ENCODE peak calls at places on chromosomes 13 and 19, in nine cellular contexts. T, X, C, R, A, F, M, V and Q are unnamed samples.
A peak's percentile ranks its signal among the peaks of the same experiment; 100 is the strongest.

GRCh38 chr13:76720416-76720815 is 165.8 kb downstream of the KCTD12 start:
- DNase-seq in R (no peak), T (no peak), F (no peak), V (no peak), M (no peak), X (no peak), A (no peak), C (no peak), Q (no peak)

GRCh38 chr13:49833402-49833801 is 40.9 kb upstream of the KPNA3 start:
- DNase-seq in M (no peak), C (no peak), F (no peak), V (no peak), R (no peak), T (no peak), X (no peak), A (no peak), Q (no peak)

GRCh38 chr13:32125221-32125621 is 93.6 kb downstream of the FRY start:
- DNase-seq in C (peak; percentile 26), M (no peak), A (no peak), F (no peak), V (no peak), X (no peak), R (no peak), T (peak; percentile 39), Q (no peak)

GRCh38 chr13:52399708-52400107 is 6.3 kb downstream of the THSD1 start:
- DNase-seq in X (no peak), T (no peak), F (peak; percentile 58), M (no peak), C (peak; percentile 41), V (no peak), R (no peak), A (no peak), Q (no peak)

GRCh38 chr13:66926851-66927524 is 303.1 kb downstream of the PCDH9 start:
- DNase-seq in T (no peak), C (peak; percentile 37), R (no peak), F (no peak), X (no peak), A (no peak), M (no peak), V (no peak), Q (no peak)

GRCh38 chr13:110023729-110024645 is 237.6 kb upstream of the IRS2 start:
- DNase-seq in M (peak; percentile 56), R (peak; percentile 45), F (no peak), T (peak; percentile 35), V (no peak), A (no peak), C (peak; percentile 68), X (peak; percentile 61), Q (peak; percentile 35)

GRCh38 chr19:54696766-54697165 is 27.5 kb upstream of the KIR3DL3 start:
- DNase-seq in M (no peak), T (no peak), C (no peak), R (no peak), A (no peak), X (no peak), V (no peak), F (no peak), Q (no peak)

GRCh38 chr13:74573654-74574053 is 439.4 kb upstream of the KLF12 start:
- DNase-seq in X (no peak), V (no peak), A (no peak), C (no peak), R (peak; percentile 14), T (no peak), F (peak; percentile 72), M (no peak), Q (peak; percentile 28)

GRCh38 chr13:99310382-99311031 is 3.3 kb upstream of the GPR183 start:
- DNase-seq in T (no peak), C (peak; percentile 93), R (no peak), X (no peak), F (no peak), M (no peak), V (no peak), A (no peak), Q (no peak)

GRCh38 chr13:29545988-29546387 is 49.5 kb downstream of the SLC7A1 start:
- DNase-seq in A (no peak), R (no peak), X (no peak), M (no peak), F (no peak), V (no peak), C (no peak), T (no peak), Q (no peak)

GRCh38 chr13:85377783-85378182 is 421.4 kb downstream of the SLITRK6 start:
- DNase-seq in M (no peak), V (no peak), R (no peak), A (no peak), C (no peak), F (no peak), T (no peak), X (no peak), Q (no peak)

GRCh38 chr19:23525265-23525862 is 130.1 kb upstream of the ZNF91 start:
- DNase-seq in M (no peak), V (no peak), A (no peak), X (no peak), T (no peak), C (no peak), R (no peak), F (no peak), Q (no peak)
- H3K9me3 ChIP-seq in M (no peaks in the 10 kb centered on the region), V (no peaks in the 10 kb centered on the region), A (peaks cover 33% of the 10 kb centered on the region), X (no peaks in the 10 kb centered on the region), T (no peaks in the 10 kb centered on the region), C (peaks cover 18% of the 10 kb centered on the region), R (peaks cover 19% of the 10 kb centered on the region), F (no peaks in the 10 kb centered on the region), Q (peaks cover 3% of the 10 kb centered on the region)

GRCh38 chr19:1039646-1040475 is at the start of gene ABCA7:
- DNase-seq in C (peak; percentile 96), V (peak; percentile 100), X (peak; percentile 99), M (peak; percentile 100), R (peak; percentile 99), A (peak; percentile 96), T (peak; percentile 97), F (peak; percentile 99), Q (peak; percentile 99)

GRCh38 chr19:1042689-1043511 is 3.0 kb downstream of the ABCA7 start:
- DNase-seq in R (no peak), F (no peak), A (no peak), T (no peak), X (peak; percentile 64), M (no peak), C (no peak), V (no peak), Q (no peak)

GRCh38 chr19:1041272-1041834 is 1.4 kb downstream of the ABCA7 start:
- DNase-seq in T (no peak), X (no peak), A (no peak), F (no peak), V (no peak), R (no peak), M (no peak), C (no peak), Q (no peak)

GRCh38 chr19:1040476-1041271 is 767 bp downstream of the ABCA7 start:
- DNase-seq in T (peak; percentile 74), A (peak; percentile 88), M (peak; percentile 89), C (peak; percentile 93), F (peak; percentile 98), V (peak; percentile 92), X (peak; percentile 95), R (peak; percentile 92), Q (peak; percentile 96)

GRCh38 chr19:1041835-1042685 is 2.2 kb downstream of the ABCA7 start:
- DNase-seq in M (peak; percentile 94), R (no peak), C (no peak), F (no peak), X (peak; percentile 88), V (no peak), A (no peak), T (no peak), Q (no peak)
- H3K27ac ChIP-seq in M (peak overlapping the region; percentile 60), R (no peak overlapping the region), C (no peak overlapping the region), F (no peak overlapping the region), X (peak overlapping the region; percentile 82), V (peak overlapping the region; percentile 31), A (no peak overlapping the region), T (no peak overlapping the region), Q (no peak overlapping the region)

GRCh38 chr19:58248886-58249285 is 20.2 kb downstream of the ZNF544 start:
- DNase-seq in T (no peak), V (no peak), R (no peak), X (no peak), C (no peak), A (no peak), F (no peak), M (no peak), Q (no peak)
- H3K9me3 ChIP-seq in T (no peaks in the 10 kb centered on the region), V (peaks cover 57% of the 10 kb centered on the region), R (peaks cover 100% of the 10 kb centered on the region), X (peaks cover 99% of the 10 kb centered on the region), C (peaks cover 87% of the 10 kb centered on the region), A (peaks cover 61% of the 10 kb centered on the region), F (peaks cover 72% of the 10 kb centered on the region), M (no peaks in the 10 kb centered on the region), Q (peaks cover 51% of the 10 kb centered on the region)

GRCh38 chr19:19260842-19261241 is 12.3 kb downstream of the TM6SF2 start:
- DNase-seq in T (no peak), A (no peak), V (no peak), M (no peak), R (no peak), X (no peak), C (no peak), F (no peak), Q (no peak)

GRCh38 chr19:19258589-19259338 is 14.3 kb downstream of the TM6SF2 start:
- DNase-seq in R (no peak), T (no peak), F (no peak), A (no peak), V (no peak), X (no peak), M (no peak), C (no peak), Q (no peak)

GRCh38 chr19:19260417-19260816 is 12.7 kb downstream of the TM6SF2 start:
- DNase-seq in X (no peak), F (no peak), M (no peak), A (no peak), C (no peak), V (no peak), R (no peak), T (no peak), Q (no peak)

GRCh38 chr19:19257836-19258588 is 15.1 kb downstream of the TM6SF2 start:
- DNase-seq in V (no peak), T (no peak), F (no peak), M (no peak), A (no peak), R (no peak), C (no peak), X (no peak), Q (no peak)

GRCh38 chr19:19259741-19260140 is 13.4 kb downstream of the TM6SF2 start:
- DNase-seq in A (no peak), X (no peak), R (no peak), C (peak; percentile 11), F (peak; percentile 87), M (no peak), V (no peak), T (no peak), Q (peak; percentile 56)
- H3K27ac ChIP-seq in A (no peak overlapping the region), X (no peak overlapping the region), R (no peak overlapping the region), C (no peak overlapping the region), F (no peak overlapping the region), M (no peak overlapping the region), V (no peak overlapping the region), T (no peak overlapping the region), Q (no peak overlapping the region)